ENCODE peak calls at places on chromosome 13, in ten cellular contexts. F, X, I, R, T, M, U, V, S and N are unnamed samples.

GRCh38 chr13:104571161-104571889 is 1505.1 kb upstream of the SLC10A2 start:
- DNase-seq in F (peak; percentile 81), X (no peak), I (peak; percentile 41), R (peak; percentile 55), T (peak; percentile 88), M (no peak), U (peak; percentile 28), V (no peak), S (no peak), N (peak; percentile 86)

GRCh38 chr13:48412881-48413351 is at the start of gene LPAR6:
- DNase-seq in F (no peak), X (no peak), I (no peak), R (no peak), T (peak; percentile 80), M (no peak), U (no peak), V (no peak), S (no peak), N (no peak)

GRCh38 chr13:113357529-113357928 is 6.4 kb downstream of the GRTP1 start:
- DNase-seq in F (no peak), X (peak; percentile 7), I (peak; percentile 36), R (no peak), T (peak; percentile 49), M (no peak), U (no peak), V (no peak), S (no peak), N (no peak)

GRCh38 chr13:97976551-97977375 is 23.3 kb downstream of the IPO5 start:
- DNase-seq in F (no peak), X (no peak), I (no peak), R (no peak), T (no peak), M (peak; percentile 36), U (no peak), V (peak; percentile 96), S (peak; percentile 64), N (no peak)

GRCh38 chr13:21326155-21327030 is 132.7 kb downstream of the ZDHHC20 start:
- DNase-seq in F (peak; percentile 26), X (peak; percentile 65), I (peak; percentile 7), R (peak; percentile 52), T (peak; percentile 24), M (no peak), U (no peak), V (peak; percentile 67), S (no peak), N (no peak)

GRCh38 chr13:33744589-33745369 is 73.2 kb upstream of the RFC3 start:
- DNase-seq in F (no peak), X (no peak), I (no peak), R (no peak), T (no peak), M (no peak), U (no peak), V (peak; percentile 70), S (no peak), N (no peak)

GRCh38 chr13:31870511-31870910 is 131.2 kb downstream of the RXFP2 start:
- DNase-seq in F (no peak), X (no peak), I (no peak), R (no peak), T (peak; percentile 37), M (no peak), U (no peak), V (no peak), S (no peak), N (no peak)

GRCh38 chr13:79869326-79869725 is 388.4 kb downstream of the NDFIP2 start:
- DNase-seq in F (no peak), X (no peak), I (no peak), R (no peak), T (no peak), M (no peak), U (no peak), V (no peak), S (no peak), N (no peak)

DNA sequence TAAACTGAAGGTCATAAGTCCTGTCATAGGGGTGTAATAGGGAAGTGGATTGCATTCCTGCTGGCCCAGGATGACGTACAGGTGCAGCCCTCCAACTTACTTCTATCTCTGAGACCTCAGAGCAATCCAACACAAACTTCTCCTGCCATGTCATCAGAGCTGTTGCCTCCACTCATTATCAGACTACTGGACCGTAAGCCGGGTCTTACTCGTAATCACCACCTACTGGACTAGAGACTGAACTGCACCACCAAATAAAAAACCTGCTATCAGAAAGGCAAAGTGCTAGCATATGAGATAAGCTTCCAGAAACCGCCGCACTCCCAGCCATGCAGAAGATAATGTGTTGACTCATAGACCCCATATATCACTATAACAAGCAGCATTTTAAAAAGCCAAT is 102.1 kb downstream of the SLITRK1 start:
- DNase-seq in F (peak; percentile 2), X (no peak), I (no peak), R (no peak), T (peak; percentile 22), M (no peak), U (no peak), V (no peak), S (no peak), N (no peak)
- TF ChIP-seq CTCF in F (peak; percentile 62), X (no peak), I (peak; percentile 55), R (no peak), T (peak; percentile 45), M (no peak), U (no peak), V (peak; percentile 11), S (peak; percentile 7), N (no peak)

DNA sequence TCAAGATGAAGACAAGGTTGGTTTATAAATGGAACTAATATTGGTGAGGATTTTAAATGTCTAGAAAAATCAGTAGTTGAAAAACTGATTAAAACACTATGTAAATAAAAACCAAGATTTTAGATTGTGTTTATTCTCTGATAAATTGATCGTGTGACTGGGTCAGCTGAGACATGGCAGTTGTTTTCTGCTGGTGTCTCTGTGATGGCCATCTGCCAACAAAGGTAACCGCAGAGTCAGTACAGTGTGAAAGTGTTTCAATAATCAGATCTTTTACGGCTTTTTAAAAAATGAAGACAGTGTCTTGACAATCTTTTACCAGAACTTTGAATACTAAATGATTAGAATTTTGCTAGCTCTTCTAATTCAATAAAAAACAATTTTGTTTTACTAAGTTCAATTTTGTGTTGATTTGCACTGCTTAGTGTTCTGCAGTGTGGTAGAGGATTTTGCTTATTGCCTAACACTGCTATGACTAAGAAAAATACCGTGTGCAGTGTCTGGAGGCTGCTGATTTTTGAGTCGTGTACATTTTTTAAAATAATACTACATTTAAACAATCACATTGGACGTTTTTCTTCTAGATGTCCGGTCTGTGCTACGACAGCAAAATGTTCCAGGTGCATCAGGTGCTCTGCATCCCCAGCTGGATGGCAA is 32.7 kb upstream of the GPR183 start:
- DNase-seq in F (no peak), X (no peak), I (no peak), R (peak; percentile 69), T (peak; percentile 48), M (no peak), U (no peak), V (no peak), S (no peak), N (no peak)
- H3K27ac ChIP-seq in F (peak overlapping the region; percentile 77), X (no peak overlapping the region), I (no peak overlapping the region), R (no peak overlapping the region), T (no peak overlapping the region), M (no peak overlapping the region), U (no peak overlapping the region), V (no peak overlapping the region), S (no peak overlapping the region), N (no peak overlapping the region)

GRCh38 chr13:27448308-27448707 is 2.1 kb downstream of the MTIF3 start:
- DNase-seq in F (no peak), X (no peak), I (no peak), R (no peak), T (no peak), M (peak; percentile 33), U (no peak), V (no peak), S (no peak), N (no peak)

GRCh38 chr13:27450921-27451461 is 627 bp upstream of the MTIF3 start:
- DNase-seq in F (peak; percentile 46), X (peak; percentile 78), I (no peak), R (peak; percentile 53), T (peak; percentile 51), M (peak; percentile 48), U (peak; percentile 38), V (peak; percentile 82), S (peak; percentile 76), N (no peak)

GRCh38 chr13:27449081-27449603 is 1.2 kb downstream of the MTIF3 start:
- DNase-seq in F (no peak), X (no peak), I (no peak), R (no peak), T (no peak), M (no peak), U (no peak), V (no peak), S (no peak), N (no peak)

GRCh38 chr13:27446986-27447583 is 3.3 kb downstream of the MTIF3 start:
- DNase-seq in F (no peak), X (no peak), I (no peak), R (no peak), T (no peak), M (no peak), U (no peak), V (no peak), S (no peak), N (no peak)

DNA sequence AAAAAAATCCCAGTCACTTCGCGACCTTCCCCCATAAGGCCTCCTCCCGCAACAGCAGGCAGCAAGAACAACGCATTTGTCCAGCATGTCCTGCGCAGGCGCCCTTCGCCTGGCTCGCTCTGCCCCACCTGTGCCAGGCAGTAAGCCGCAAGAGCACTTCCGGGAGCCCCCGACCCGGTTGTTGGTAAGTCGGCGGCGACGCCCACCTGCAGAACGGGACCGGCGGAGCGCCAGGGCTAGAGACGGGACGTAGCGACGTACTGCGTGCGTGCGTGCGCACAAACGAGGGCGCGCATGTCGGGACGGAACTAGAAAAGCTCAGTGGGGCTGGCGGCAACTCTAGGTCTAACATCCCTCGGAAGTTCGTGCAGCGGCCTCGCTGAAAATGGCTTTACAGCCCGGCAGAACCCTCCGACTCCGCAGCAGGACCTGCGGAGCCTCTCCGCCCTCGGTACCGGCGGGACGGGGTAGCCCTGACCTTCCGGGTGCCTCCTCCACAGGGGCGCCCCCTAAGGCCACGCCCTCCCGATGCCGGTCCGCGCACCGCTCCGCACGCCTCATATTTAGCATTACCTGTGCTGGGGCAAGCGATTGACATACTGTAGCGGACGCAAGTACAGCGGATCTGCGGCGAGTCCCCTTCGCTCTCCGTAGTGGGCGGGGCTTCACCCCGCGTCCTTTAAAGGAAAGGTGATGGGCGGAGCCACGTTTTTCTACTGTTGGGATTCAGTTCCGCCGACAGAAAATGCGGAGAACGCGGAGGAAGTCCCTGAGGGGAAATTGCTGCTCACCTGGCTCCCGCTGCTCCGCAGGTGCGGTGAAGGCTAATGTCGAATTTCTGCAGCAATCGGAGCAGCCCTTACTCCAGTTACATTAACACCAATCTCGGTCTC is at the start of gene MTIF3:
- DNase-seq in F (peak; percentile 97), X (peak; percentile 95), I (peak; percentile 76), R (peak; percentile 97), T (peak; percentile 90), M (peak; percentile 91), U (peak; percentile 94), V (peak; percentile 98), S (peak; percentile 96), N (peak; percentile 95)
- TF ChIP-seq CTCF in F (no peak), X (no peak), I (peak; percentile 17), R (no peak), T (no peak), M (no peak), U (no peak), V (no peak), S (no peak), N (peak; percentile 24)

GRCh38 chr13:23987331-23987730 is 90.0 kb upstream of the C1QTNF9B start:
- DNase-seq in F (no peak), X (no peak), I (peak; percentile 39), R (no peak), T (peak; percentile 86), M (no peak), U (no peak), V (no peak), S (no peak), N (no peak)

GRCh38 chr13:23985060-23985459 is 87.8 kb upstream of the C1QTNF9B start:
- DNase-seq in F (no peak), X (no peak), I (no peak), R (no peak), T (no peak), M (no peak), U (no peak), V (no peak), S (no peak), N (no peak)

GRCh38 chr13:23984541-23984940 is 87.2 kb upstream of the C1QTNF9B start:
- DNase-seq in F (no peak), X (no peak), I (no peak), R (peak; percentile 82), T (no peak), M (no peak), U (no peak), V (no peak), S (no peak), N (no peak)

GRCh38 chr13:23986619-23987018 is 89.3 kb upstream of the C1QTNF9B start:
- DNase-seq in F (no peak), X (no peak), I (peak; percentile 88), R (no peak), T (peak; percentile 90), M (no peak), U (no peak), V (no peak), S (no peak), N (no peak)

DNA sequence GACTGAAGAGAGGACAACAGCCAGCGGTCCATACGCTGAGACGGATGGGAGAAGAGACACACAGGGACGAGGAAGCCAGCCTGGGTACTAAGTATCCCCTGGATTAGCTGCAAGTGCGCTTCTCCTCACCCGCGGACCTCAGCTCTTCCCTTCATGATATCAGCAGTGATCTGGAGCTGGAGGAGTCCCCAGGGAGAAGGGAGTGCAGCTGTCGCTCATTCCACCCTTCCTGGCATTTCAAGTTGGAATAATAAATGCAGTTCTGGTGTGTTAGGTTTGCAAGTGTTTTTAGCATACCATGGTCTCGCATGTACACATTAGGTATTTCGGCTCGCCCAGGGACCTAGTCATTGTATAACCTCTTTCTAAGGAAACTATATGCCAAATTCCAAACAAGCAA is 88.5 kb upstream of the C1QTNF9B start:
- DNase-seq in F (no peak), X (no peak), I (no peak), R (no peak), T (no peak), M (no peak), U (no peak), V (no peak), S (no peak), N (no peak)
- H3K27ac ChIP-seq in F (no peak overlapping the region), X (no peak overlapping the region), I (peak overlapping the region; percentile 79), R (no peak overlapping the region), T (peak overlapping the region; percentile 78), M (no peak overlapping the region), U (no peak overlapping the region), V (no peak overlapping the region), S (no peak overlapping the region), N (no peak overlapping the region)